ENCODE peak calls at places on chromosomes 13 and 19, in eight cellular contexts. One of them, this sample, is unnamed.

GRCh38 chr13:42548731-42549554 is 25.0 kb upstream of the TNFSF11 start:
- DNase-seq in GM23338: no peak
- DNase-seq in GM12891: peak; percentile 43
- DNase-seq in HL-60: peak; percentile 10
- DNase-seq in esophagus muscularis mucosa: peak; percentile 75
- DNase-seq in H1: no peak
- DNase-seq in Panc1: no peak
- DNase-seq in stomach: peak; percentile 26
- DNase-seq in this sample: no peak

GRCh38 chr19:29266603-29267002 is 53.7 kb upstream of the UQCRFS1 start:
- DNase-seq in GM23338: no peak
- DNase-seq in H1: no peak
- DNase-seq in HL-60: no peak
- DNase-seq in stomach: no peak
- DNase-seq in esophagus muscularis mucosa: no peak
- DNase-seq in GM12891: no peak
- DNase-seq in Panc1: no peak
- DNase-seq in this sample: no peak

GRCh38 chr13:111431241-111431640 is 110.8 kb downstream of the TEX29 start:
- DNase-seq in HL-60: no peak
- DNase-seq in GM23338: no peak
- DNase-seq in H1: no peak
- DNase-seq in Panc1: no peak
- DNase-seq in esophagus muscularis mucosa: no peak
- DNase-seq in GM12891: no peak
- DNase-seq in stomach: no peak
- DNase-seq in this sample: no peak

GRCh38 chr13:72696590-72696989 is 30.8 kb downstream of the MZT1 start:
- DNase-seq in Panc1: no peak
- DNase-seq in H1: no peak
- DNase-seq in stomach: no peak
- DNase-seq in GM12891: no peak
- DNase-seq in GM23338: no peak
- DNase-seq in HL-60: no peak
- DNase-seq in esophagus muscularis mucosa: no peak
- DNase-seq in this sample: no peak

GRCh38 chr19:4636151-4636717 is 3.1 kb upstream of the TNFAIP8L1 start:
- DNase-seq in Panc1: no peak
- DNase-seq in HL-60: peak; percentile 41
- DNase-seq in GM23338: peak; percentile 79
- DNase-seq in H1: no peak
- DNase-seq in esophagus muscularis mucosa: no peak
- DNase-seq in GM12891: peak; percentile 81
- DNase-seq in stomach: peak; percentile 69
- DNase-seq in this sample: peak; percentile 67

GRCh38 chr13:24668511-24668910 is 11.7 kb upstream of the ATP12A start:
- DNase-seq in HL-60: no peak
- DNase-seq in esophagus muscularis mucosa: no peak
- DNase-seq in stomach: no peak
- DNase-seq in Panc1: no peak
- DNase-seq in H1: no peak
- DNase-seq in GM12891: no peak
- DNase-seq in GM23338: no peak
- DNase-seq in this sample: no peak

GRCh38 chr13:76307157-76307556 is 579.0 kb downstream of the KCTD12 start:
- DNase-seq in H1: no peak
- DNase-seq in stomach: no peak
- DNase-seq in GM23338: no peak
- DNase-seq in esophagus muscularis mucosa: no peak
- DNase-seq in HL-60: no peak
- DNase-seq in GM12891: no peak
- DNase-seq in Panc1: no peak
- DNase-seq in this sample: no peak

GRCh38 chr13:95485518-95486144 is 66.9 kb upstream of the CLDN10 start:
- DNase-seq in HL-60: no peak
- DNase-seq in stomach: no peak
- DNase-seq in Panc1: no peak
- DNase-seq in GM23338: no peak
- DNase-seq in GM12891: no peak
- DNase-seq in esophagus muscularis mucosa: no peak
- DNase-seq in H1: no peak
- DNase-seq in this sample: no peak

GRCh38 chr19:12064266-12065099 is at the start of gene ZNF844:
- DNase-seq in GM23338: peak; percentile 97
- DNase-seq in esophagus muscularis mucosa: peak; percentile 99
- DNase-seq in HL-60: no peak
- DNase-seq in H1: peak; percentile 75
- DNase-seq in Panc1: peak; percentile 27
- DNase-seq in stomach: peak; percentile 99
- DNase-seq in GM12891: peak; percentile 80
- DNase-seq in this sample: peak; percentile 99

GRCh38 chr19:47507031-47507430 is 7.8 kb downstream of the NAPA start:
- DNase-seq in stomach: no peak
- DNase-seq in esophagus muscularis mucosa: no peak
- DNase-seq in HL-60: no peak
- DNase-seq in GM23338: no peak
- DNase-seq in Panc1: no peak
- DNase-seq in GM12891: no peak
- DNase-seq in H1: no peak
- DNase-seq in this sample: peak; percentile 83

GRCh38 chr13:39777527-39778061 is 122.1 kb downstream of the COG6 start:
- DNase-seq in GM23338: peak; percentile 39
- DNase-seq in GM12891: no peak
- DNase-seq in stomach: no peak
- DNase-seq in HL-60: peak; percentile 18
- DNase-seq in Panc1: no peak
- DNase-seq in esophagus muscularis mucosa: no peak
- DNase-seq in H1: no peak
- DNase-seq in this sample: no peak

DNA sequence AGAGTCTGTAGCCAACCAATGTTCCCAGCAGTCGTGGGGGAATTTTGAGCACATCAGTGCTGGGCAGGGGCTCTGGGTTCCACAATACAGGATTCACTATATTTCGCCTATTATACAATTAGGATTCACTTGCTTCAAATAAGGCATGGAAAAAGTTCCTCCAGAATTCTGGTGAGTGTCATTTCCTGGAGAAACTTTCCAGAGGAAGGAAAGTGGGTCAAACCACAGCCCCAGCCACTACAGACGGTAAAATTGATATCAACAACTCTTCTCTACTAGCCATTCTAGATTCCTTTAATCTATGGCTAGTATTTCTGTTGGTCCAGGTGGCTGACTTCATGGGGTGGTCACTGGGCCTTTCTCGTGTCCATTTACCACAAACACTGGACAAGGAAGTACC is 10.5 kb downstream of the MYCBP2 start:
- DNase-seq in H1: no peak
- DNase-seq in GM12891: no peak
- DNase-seq in stomach: no peak
- DNase-seq in HL-60: no peak
- DNase-seq in Panc1: no peak
- DNase-seq in GM23338: no peak
- DNase-seq in esophagus muscularis mucosa: no peak
- DNase-seq in this sample: no peak
- TF ChIP-seq POLR2AphosphoS5 in H1: no peak
- TF ChIP-seq POLR2AphosphoS5 in GM12891: no peak
- TF ChIP-seq POLR2AphosphoS5 in stomach: no peak
- TF ChIP-seq POLR2AphosphoS5 in HL-60: no peak
- TF ChIP-seq POLR2AphosphoS5 in Panc1: no peak
- TF ChIP-seq POLR2AphosphoS5 in GM23338: no peak
- TF ChIP-seq POLR2AphosphoS5 in esophagus muscularis mucosa: no peak
- TF ChIP-seq POLR2AphosphoS5 in this sample: no peak

GRCh38 chr19:51688665-51689571 is 4.2 kb upstream of the SPACA6 start:
- DNase-seq in stomach: peak; percentile 88
- DNase-seq in HL-60: no peak
- DNase-seq in H1: no peak
- DNase-seq in esophagus muscularis mucosa: peak; percentile 97
- DNase-seq in GM23338: peak; percentile 83
- DNase-seq in Panc1: no peak
- DNase-seq in GM12891: no peak
- DNase-seq in this sample: peak; percentile 90

GRCh38 chr19:51689751-51690358 is 3.3 kb upstream of the SPACA6 start:
- DNase-seq in HL-60: no peak
- DNase-seq in stomach: no peak
- DNase-seq in GM12891: no peak
- DNase-seq in H1: no peak
- DNase-seq in GM23338: peak; percentile 82
- DNase-seq in Panc1: no peak
- DNase-seq in esophagus muscularis mucosa: peak; percentile 90
- DNase-seq in this sample: no peak

GRCh38 chr19:51692065-51692915 is 840 bp upstream of the SPACA6 start:
- DNase-seq in stomach: no peak
- DNase-seq in GM12891: no peak
- DNase-seq in H1: no peak
- DNase-seq in esophagus muscularis mucosa: no peak
- DNase-seq in HL-60: no peak
- DNase-seq in Panc1: no peak
- DNase-seq in GM23338: no peak
- DNase-seq in this sample: no peak

GRCh38 chr19:51691122-51692064 is 1.7 kb upstream of the SPACA6 start:
- DNase-seq in H1: no peak
- DNase-seq in stomach: no peak
- DNase-seq in GM12891: no peak
- DNase-seq in GM23338: peak; percentile 89
- DNase-seq in Panc1: no peak
- DNase-seq in esophagus muscularis mucosa: peak; percentile 60
- DNase-seq in HL-60: peak; percentile 17
- DNase-seq in this sample: no peak

GRCh38 chr19:51690359-51691121 is 2.6 kb upstream of the SPACA6 start:
- DNase-seq in esophagus muscularis mucosa: peak; percentile 92
- DNase-seq in Panc1: no peak
- DNase-seq in GM23338: peak; percentile 84
- DNase-seq in GM12891: peak; percentile 66
- DNase-seq in HL-60: peak; percentile 40
- DNase-seq in H1: no peak
- DNase-seq in stomach: peak; percentile 58
- DNase-seq in this sample: peak; percentile 75
- TF ChIP-seq POLR2AphosphoS5 in esophagus muscularis mucosa: peak; percentile 82
- TF ChIP-seq POLR2AphosphoS5 in Panc1: peak; percentile 17
- TF ChIP-seq POLR2AphosphoS5 in GM23338: no peak
- TF ChIP-seq POLR2AphosphoS5 in GM12891: no peak
- TF ChIP-seq POLR2AphosphoS5 in HL-60: no peak
- TF ChIP-seq POLR2AphosphoS5 in H1: no peak
- TF ChIP-seq POLR2AphosphoS5 in stomach: peak; percentile 39
- TF ChIP-seq POLR2AphosphoS5 in this sample: peak; percentile 53

GRCh38 chr13:110264685-110265275 is 42.2 kb downstream of the COL4A1 start:
- DNase-seq in GM23338: no peak
- DNase-seq in stomach: no peak
- DNase-seq in HL-60: no peak
- DNase-seq in Panc1: no peak
- DNase-seq in H1: no peak
- DNase-seq in esophagus muscularis mucosa: peak; percentile 57
- DNase-seq in GM12891: no peak
- DNase-seq in this sample: no peak
- TF ChIP-seq POLR2AphosphoS5 in GM23338: no peak
- TF ChIP-seq POLR2AphosphoS5 in stomach: no peak
- TF ChIP-seq POLR2AphosphoS5 in HL-60: no peak
- TF ChIP-seq POLR2AphosphoS5 in Panc1: no peak
- TF ChIP-seq POLR2AphosphoS5 in H1: no peak
- TF ChIP-seq POLR2AphosphoS5 in esophagus muscularis mucosa: no peak
- TF ChIP-seq POLR2AphosphoS5 in GM12891: no peak
- TF ChIP-seq POLR2AphosphoS5 in this sample: no peak

GRCh38 chr13:101514100-101514499 is 61.6 kb downstream of the ITGBL1 start:
- DNase-seq in stomach: no peak
- DNase-seq in esophagus muscularis mucosa: no peak
- DNase-seq in H1: no peak
- DNase-seq in GM23338: no peak
- DNase-seq in GM12891: no peak
- DNase-seq in HL-60: no peak
- DNase-seq in Panc1: no peak
- DNase-seq in this sample: no peak

GRCh38 chr13:101514695-101515275 is 62.3 kb downstream of the ITGBL1 start:
- DNase-seq in GM12891: no peak
- DNase-seq in esophagus muscularis mucosa: no peak
- DNase-seq in stomach: no peak
- DNase-seq in Panc1: no peak
- DNase-seq in HL-60: no peak
- DNase-seq in H1: no peak
- DNase-seq in GM23338: peak; percentile 76
- DNase-seq in this sample: no peak

GRCh38 chr13:101511161-101511560 is 58.7 kb downstream of the ITGBL1 start:
- DNase-seq in stomach: no peak
- DNase-seq in HL-60: no peak
- DNase-seq in GM12891: no peak
- DNase-seq in Panc1: no peak
- DNase-seq in GM23338: no peak
- DNase-seq in H1: no peak
- DNase-seq in esophagus muscularis mucosa: no peak
- DNase-seq in this sample: no peak

GRCh38 chr13:101512650-101513049 is 60.2 kb downstream of the ITGBL1 start:
- DNase-seq in esophagus muscularis mucosa: no peak
- DNase-seq in stomach: no peak
- DNase-seq in GM23338: no peak
- DNase-seq in HL-60: no peak
- DNase-seq in H1: no peak
- DNase-seq in Panc1: no peak
- DNase-seq in GM12891: no peak
- DNase-seq in this sample: peak; percentile 25

DNA sequence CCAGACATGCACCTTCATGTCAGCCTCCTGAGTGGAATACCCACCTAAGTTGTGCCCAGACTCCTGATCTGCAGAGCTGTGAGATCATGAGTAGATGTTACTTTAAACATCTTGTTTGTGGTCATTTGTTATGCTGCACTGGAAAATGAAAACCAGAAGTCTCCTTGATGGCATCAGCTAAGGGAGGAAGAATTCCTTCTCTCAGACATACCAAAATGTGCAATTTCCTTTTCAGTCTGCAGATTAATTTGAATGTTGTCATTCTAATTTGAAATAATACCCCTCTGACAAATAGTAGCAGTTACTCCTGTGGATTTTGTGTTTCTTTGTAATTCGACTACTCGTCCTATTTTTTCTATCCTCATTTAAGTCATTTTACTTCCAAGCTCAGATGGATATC is 59.3 kb downstream of the ITGBL1 start:
- DNase-seq in GM23338: no peak
- DNase-seq in Panc1: no peak
- DNase-seq in H1: no peak
- DNase-seq in stomach: no peak
- DNase-seq in HL-60: no peak
- DNase-seq in esophagus muscularis mucosa: no peak
- DNase-seq in GM12891: no peak
- DNase-seq in this sample: no peak
- TF ChIP-seq POLR2AphosphoS5 in GM23338: no peak
- TF ChIP-seq POLR2AphosphoS5 in Panc1: no peak
- TF ChIP-seq POLR2AphosphoS5 in H1: no peak
- TF ChIP-seq POLR2AphosphoS5 in stomach: no peak
- TF ChIP-seq POLR2AphosphoS5 in HL-60: no peak
- TF ChIP-seq POLR2AphosphoS5 in esophagus muscularis mucosa: no peak
- TF ChIP-seq POLR2AphosphoS5 in GM12891: no peak
- TF ChIP-seq POLR2AphosphoS5 in this sample: no peak

This sample was measured in breast epithelium.